ENCODE peak calls at places on chromosomes 3 and 15, in nine cellular contexts. M is endothelial cell, Z is IMR-90, U is lower leg skin, B is HFFc6, O is A549, L is choroid plexus epithelial cell, X is transverse colon, C is progenitor cell of endocrine pancreas. V is an unnamed sample.

GRCh38 chr15:63238796-63239195 is 38.6 kb upstream of the APH1B start:
- DNase-seq in O (no peak), U (no peak), X (no peak), M (no peak), Z (peak), B (peak), C (no peak), L (peak), V (peak)

GRCh38 chr15:63136742-63137141 is 15.1 kb downstream of the LACTB start:
- DNase-seq in X (no peak), L (peak), O (no peak), C (no peak), B (no peak), M (no peak), Z (peak), U (no peak), V (no peak)

GRCh38 chr3:128707935-128708494 is 18.0 kb upstream of the RAB7A start:
- DNase-seq in M (no peak), B (no peak), Z (no peak), L (no peak), X (no peak), O (no peak), U (no peak), C (no peak), V (no peak)

GRCh38 chr3:194340757-194341400 is 10.2 kb downstream of the CPN2 start:
- DNase-seq in L (no peak), C (no peak), B (no peak), X (no peak), M (no peak), Z (no peak), O (no peak), U (no peak), V (no peak)

GRCh38 chr3:45841380-45841700 is 579 bp downstream of the LZTFL1 start:
- DNase-seq in Z (peak), M (peak), C (no peak), O (no peak), X (peak), U (no peak), B (peak), L (peak), V (peak)

GRCh38 chr15:82942691-82943090 is 9.8 kb downstream of the HOMER2 start:
- DNase-seq in B (peak), U (no peak), O (peak), X (no peak), M (no peak), Z (no peak), C (no peak), L (no peak), V (no peak)

GRCh38 chr15:40500584-40501330 is 30.0 kb downstream of the CHST14 start:
- DNase-seq in B (peak), O (no peak), M (no peak), C (no peak), X (no peak), Z (peak), U (no peak), L (no peak), V (no peak)

GRCh38 chr3:64992462-64993285 is 304.9 kb upstream of the ADAMTS9 start:
- DNase-seq in C (no peak), U (no peak), M (no peak), Z (no peak), O (no peak), L (no peak), X (no peak), B (no peak), V (no peak)

GRCh38 chr3:47714606-47715005 is 67.1 kb downstream of the SMARCC1 start:
- DNase-seq in U (no peak), B (no peak), L (peak), M (no peak), Z (no peak), C (no peak), O (no peak), X (no peak), V (no peak)

GRCh38 chr15:48924528-48925393 is 39.0 kb downstream of the SHC4 start:
- DNase-seq in L (peak), O (no peak), B (no peak), Z (peak), M (no peak), C (no peak), X (no peak), U (no peak), V (peak)

GRCh38 chr15:100784493-100785180 is 95.0 kb upstream of the ALDH1A3 start:
- DNase-seq in X (no peak), L (no peak), Z (no peak), U (peak), C (peak), M (no peak), B (no peak), O (no peak), V (no peak)

GRCh38 chr3:52534281-52535183 is 875 bp upstream of the NT5DC2 start:
- DNase-seq in O (no peak), C (no peak), L (peak), Z (peak), M (peak), U (peak), X (no peak), B (peak), V (no peak)

GRCh38 chr15:90143176-90143655 is 40.9 kb upstream of the IDH2 start:
- DNase-seq in X (peak), Z (peak), U (no peak), L (peak), C (peak), O (peak), B (no peak), M (peak), V (no peak)

GRCh38 chr3:120348065-120348980 is 831 bp downstream of the LRRC58 start:
- DNase-seq in U (peak), X (no peak), C (no peak), M (no peak), O (peak), B (peak), Z (peak), L (peak), V (peak)

GRCh38 chr15:32833323-32833944 is 115.6 kb downstream of the GREM1 start:
- DNase-seq in U (no peak), B (peak), O (no peak), L (no peak), X (no peak), M (no peak), C (no peak), Z (peak), V (no peak)

GRCh38 chr15:83794209-83794608 is 140.3 kb downstream of the ADAMTSL3 start:
- DNase-seq in Z (no peak), L (peak), C (no peak), B (no peak), X (no peak), U (no peak), O (no peak), M (no peak), V (no peak)

GRCh38 chr15:61764981-61765380 is 295.3 kb downstream of the VPS13C start:
- DNase-seq in M (no peak), L (no peak), B (no peak), Z (no peak), C (no peak), U (no peak), X (no peak), O (no peak), V (no peak)

GRCh38 chr3:49906004-49906860 is 2.6 kb upstream of the MST1R start:
- DNase-seq in U (no peak), X (peak), O (peak), B (peak), M (peak), L (peak), C (no peak), Z (peak), V (no peak)

GRCh38 chr3:127690106-127690505 is 17.4 kb downstream of the ABTB1 start:
- DNase-seq in U (no peak), M (no peak), Z (peak), O (no peak), L (peak), X (no peak), C (no peak), B (peak), V (peak)

GRCh38 chr3:142896201-142896755 is 7.4 kb upstream of the PCOLCE2 start:
- DNase-seq in B (peak), U (no peak), L (peak), O (peak), M (no peak), Z (peak), X (no peak), C (no peak), V (peak)

GRCh38 chr3:122415104-122415744 is 638 bp downstream of the WDR5B start:
- DNase-seq in O (peak), C (no peak), U (no peak), X (peak), L (peak), B (peak), M (peak), Z (peak), V (peak)

GRCh38 chr3:159732172-159733111 is 256.2 kb upstream of the IL12A start:
- DNase-seq in C (no peak), M (peak), Z (peak), U (no peak), B (peak), X (no peak), O (peak), L (peak), V (peak)

GRCh38 chr15:98292442-98293240 is 332.1 kb downstream of the ARRDC4 start:
- DNase-seq in O (peak), M (peak), B (peak), U (no peak), X (peak), C (peak), L (peak), Z (no peak), V (no peak)

GRCh38 chr3:34020221-34020620 is 221.8 kb downstream of the PDCD6IP start:
- DNase-seq in M (no peak), U (no peak), X (no peak), C (no peak), L (no peak), Z (no peak), B (no peak), O (no peak), V (no peak)

GRCh38 chr3:186915808-186916796 is 14.2 kb upstream of the ST6GAL1 start:
- DNase-seq in X (no peak), L (no peak), C (no peak), B (no peak), Z (no peak), O (no peak), U (no peak), M (no peak), V (no peak)

GRCh38 chr3:170357176-170357919 is at the start of gene SKIL:
- DNase-seq in O (peak), C (peak), M (peak), Z (peak), L (peak), B (peak), X (peak), U (peak), V (peak)
- TF ChIP-seq CTCF in O (peak), C (peak), M (no peak), Z (peak), L (no peak), B (peak), X (no peak), U (no peak), V (no peak)

GRCh38 chr15:76333720-76334437 is 2.7 kb upstream of the ISL2 start:
- DNase-seq in B (no peak), C (no peak), X (no peak), O (peak), L (peak), U (peak), Z (no peak), M (no peak), V (no peak)
- TF ChIP-seq CTCF in B (peak), C (peak), X (no peak), O (peak), L (peak), U (no peak), Z (peak), M (no peak), V (peak)

DNA sequence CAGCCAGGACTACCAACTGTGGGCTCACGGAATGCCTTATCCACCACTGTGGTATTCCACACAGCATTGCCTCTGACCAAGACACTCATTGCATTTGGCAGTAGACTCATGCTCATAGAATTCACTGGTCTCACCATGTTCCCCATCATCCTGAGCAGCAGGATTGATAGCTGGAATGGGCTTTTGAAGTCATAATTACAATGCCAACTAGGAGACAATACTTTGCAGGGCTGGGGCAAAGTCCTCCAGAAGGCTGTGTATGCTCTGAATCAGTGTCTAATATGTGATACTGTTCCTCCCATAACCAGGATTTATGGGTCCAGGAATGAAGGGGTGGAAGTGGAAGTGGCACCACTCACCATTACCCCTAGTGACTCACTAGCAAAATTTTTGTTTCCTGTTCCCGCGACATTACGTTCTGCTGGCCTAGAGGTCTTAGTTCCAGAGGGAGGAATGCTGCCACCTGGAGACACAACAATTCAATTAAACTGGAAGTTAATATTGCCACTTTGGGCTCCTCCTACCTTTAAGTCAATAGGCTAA is 58.6 kb upstream of the CCDC80 start:
- DNase-seq in B (peak), L (peak), X (no peak), C (no peak), M (no peak), O (no peak), U (no peak), Z (peak), V (no peak)
- TF ChIP-seq CTCF in B (peak), L (peak), X (no peak), C (no peak), M (no peak), O (no peak), U (no peak), Z (peak), V (no peak)

DNA sequence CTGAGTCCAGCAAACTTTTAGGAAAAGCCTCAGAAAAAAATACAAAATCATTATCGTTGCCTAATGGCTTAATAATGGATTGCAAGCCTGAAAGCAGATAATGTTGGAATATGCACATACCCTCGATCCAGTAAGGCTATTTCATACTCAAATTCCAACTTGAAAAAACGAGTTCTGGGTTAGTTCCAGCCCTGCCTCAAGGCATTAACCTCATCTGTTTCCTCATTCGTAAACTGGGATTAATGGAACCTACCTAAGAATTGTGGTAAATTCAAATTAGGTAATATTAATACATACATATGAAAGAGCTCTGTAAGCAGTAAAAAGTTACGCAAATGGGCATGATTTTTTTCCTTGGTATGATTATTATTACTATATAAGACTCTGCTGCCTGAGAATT is 107.5 kb downstream of the SRGAP3 start:
- DNase-seq in O (no peak), Z (no peak), U (no peak), C (no peak), X (no peak), M (no peak), B (no peak), L (no peak), V (no peak)
- TF ChIP-seq CTCF in O (no peak), Z (no peak), U (no peak), C (no peak), X (no peak), M (no peak), B (no peak), L (no peak), V (no peak)